ENCODE peak calls at places on chromosomes 11 and 22, in six cellular contexts. One of them, this sample, is unnamed.

GRCh38 chr11:60891103-60891741 is 15.2 kb downstream of the PRPF19 start:
- DNase-seq in pancreas: no peak
- DNase-seq in SK-N-SH: no peak
- DNase-seq in left ventricle myocardium inferior: no peak
- DNase-seq in GM23338: no peak
- DNase-seq in GM20000: no peak
- DNase-seq in this sample: peak; percentile 64

GRCh38 chr11:44711113-44711512 is 15.6 kb upstream of the TSPAN18 start:
- DNase-seq in pancreas: no peak
- DNase-seq in SK-N-SH: peak; percentile 87
- DNase-seq in left ventricle myocardium inferior: no peak
- DNase-seq in GM23338: peak; percentile 70
- DNase-seq in GM20000: no peak
- DNase-seq in this sample: no peak

GRCh38 chr11:32115406-32115805 is 24.5 kb downstream of the RCN1 start:
- DNase-seq in pancreas: no peak
- DNase-seq in SK-N-SH: no peak
- DNase-seq in left ventricle myocardium inferior: no peak
- DNase-seq in GM23338: no peak
- DNase-seq in GM20000: no peak
- DNase-seq in this sample: no peak

GRCh38 chr11:26743622-26744021 is 21.8 kb upstream of the SLC5A12 start:
- DNase-seq in pancreas: no peak
- DNase-seq in SK-N-SH: no peak
- DNase-seq in left ventricle myocardium inferior: no peak
- DNase-seq in GM23338: no peak
- DNase-seq in GM20000: no peak
- DNase-seq in this sample: no peak

GRCh38 chr22:41565403-41566054 is 4.7 kb downstream of the CSDC2 start:
- DNase-seq in pancreas: no peak
- DNase-seq in SK-N-SH: no peak
- DNase-seq in left ventricle myocardium inferior: no peak
- DNase-seq in GM23338: no peak
- DNase-seq in GM20000: no peak
- DNase-seq in this sample: peak; percentile 63

GRCh38 chr11:46513934-46514342 is 79.9 kb downstream of the AMBRA1 start:
- DNase-seq in pancreas: peak; percentile 17
- DNase-seq in SK-N-SH: peak; percentile 75
- DNase-seq in left ventricle myocardium inferior: peak; percentile 47
- DNase-seq in GM23338: no peak
- DNase-seq in GM20000: no peak
- DNase-seq in this sample: no peak

GRCh38 chr11:122633219-122633829 is 22.2 kb upstream of the UBASH3B start:
- DNase-seq in pancreas: no peak
- DNase-seq in SK-N-SH: peak; percentile 49
- DNase-seq in left ventricle myocardium inferior: peak; percentile 16
- DNase-seq in GM23338: peak; percentile 73
- DNase-seq in GM20000: peak; percentile 55
- DNase-seq in this sample: peak; percentile 19

GRCh38 chr11:2790581-2790925 is 90.8 kb upstream of the KCNQ1OT1 start:
- DNase-seq in pancreas: no peak
- DNase-seq in SK-N-SH: no peak
- DNase-seq in left ventricle myocardium inferior: peak; percentile 12
- DNase-seq in GM23338: no peak
- DNase-seq in GM20000: no peak
- DNase-seq in this sample: peak; percentile 21

GRCh38 chr11:8917157-8917820 is 6.3 kb downstream of the AKIP1 start:
- DNase-seq in pancreas: no peak
- DNase-seq in SK-N-SH: no peak
- DNase-seq in left ventricle myocardium inferior: no peak
- DNase-seq in GM23338: peak; percentile 77
- DNase-seq in GM20000: no peak
- DNase-seq in this sample: no peak

GRCh38 chr11:7319501-7319900 is 67.8 kb downstream of the SYT9 start:
- DNase-seq in pancreas: no peak
- DNase-seq in SK-N-SH: no peak
- DNase-seq in left ventricle myocardium inferior: no peak
- DNase-seq in GM23338: no peak
- DNase-seq in GM20000: no peak
- DNase-seq in this sample: no peak

GRCh38 chr11:104856607-104857006 is 41.7 kb downstream of the CASP12 start:
- DNase-seq in pancreas: no peak
- DNase-seq in SK-N-SH: no peak
- DNase-seq in left ventricle myocardium inferior: no peak
- DNase-seq in GM23338: no peak
- DNase-seq in GM20000: no peak
- DNase-seq in this sample: no peak

GRCh38 chr11:23897453-23898289 is 599.2 kb upstream of the LUZP2 start:
- DNase-seq in pancreas: no peak
- DNase-seq in SK-N-SH: peak; percentile 14
- DNase-seq in left ventricle myocardium inferior: no peak
- DNase-seq in GM23338: no peak
- DNase-seq in GM20000: no peak
- DNase-seq in this sample: no peak

DNA sequence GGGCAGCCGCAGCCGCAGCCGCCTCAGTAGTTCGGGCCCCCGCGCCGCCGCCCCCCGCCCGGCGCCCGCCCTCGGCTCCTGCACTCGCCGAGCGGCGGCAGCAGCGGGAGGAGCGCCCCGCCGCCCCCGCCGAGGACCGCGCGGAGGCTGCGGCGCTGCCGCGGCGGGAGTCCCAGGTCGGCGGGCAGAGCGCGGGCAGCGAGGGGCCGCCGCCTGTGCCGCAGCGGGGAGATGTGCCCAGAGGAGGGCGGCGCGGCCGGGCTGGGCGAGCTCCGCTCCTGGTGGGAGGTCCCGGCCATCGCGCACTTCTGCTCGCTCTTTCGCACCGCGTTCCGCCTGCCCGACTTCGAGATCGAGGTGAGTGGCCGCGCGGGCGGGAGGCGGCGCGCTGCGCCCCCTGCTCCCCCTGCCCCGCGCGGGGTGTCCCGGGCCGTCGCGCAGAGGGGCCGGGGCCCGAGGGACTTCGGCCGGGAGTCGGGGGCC is 334 bp downstream of the CECR2 start:
- DNase-seq in pancreas: peak; percentile 49
- DNase-seq in SK-N-SH: peak; percentile 61
- DNase-seq in left ventricle myocardium inferior: peak; percentile 38
- DNase-seq in GM23338: peak; percentile 71
- DNase-seq in GM20000: peak; percentile 67
- DNase-seq in this sample: peak; percentile 55
- TF ChIP-seq CTCF in pancreas: no peak
- TF ChIP-seq CTCF in SK-N-SH: no peak
- TF ChIP-seq CTCF in left ventricle myocardium inferior: no peak
- TF ChIP-seq CTCF in GM23338: no peak
- TF ChIP-seq CTCF in GM20000: no peak
- TF ChIP-seq CTCF in this sample: no peak

DNA sequence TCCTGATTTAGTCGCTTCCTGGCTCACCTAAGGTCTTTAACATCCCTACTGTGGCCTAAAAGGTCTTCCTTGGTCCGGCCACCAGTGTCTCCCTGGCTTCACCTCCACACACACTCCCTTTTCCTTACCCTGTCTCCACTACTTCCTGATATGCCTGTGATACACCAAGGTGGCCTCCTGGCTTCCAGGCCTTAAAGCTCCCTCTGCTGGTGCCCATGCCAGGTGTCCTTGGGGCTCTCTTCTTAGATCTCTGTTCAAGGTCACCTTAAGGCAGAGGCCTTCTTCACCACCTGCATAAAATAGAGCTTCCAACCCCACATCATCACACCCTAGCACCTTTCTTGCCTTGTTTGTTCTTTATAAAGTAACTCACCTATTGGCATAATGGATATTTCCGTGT is 787.7 kb downstream of the NTM start:
- DNase-seq in pancreas: no peak
- DNase-seq in SK-N-SH: no peak
- DNase-seq in left ventricle myocardium inferior: no peak
- DNase-seq in GM23338: peak; percentile 71
- DNase-seq in GM20000: peak; percentile 14
- DNase-seq in this sample: no peak
- TF ChIP-seq CTCF in pancreas: no peak
- TF ChIP-seq CTCF in SK-N-SH: peak; percentile 49
- TF ChIP-seq CTCF in left ventricle myocardium inferior: no peak
- TF ChIP-seq CTCF in GM23338: peak; percentile 61
- TF ChIP-seq CTCF in GM20000: no peak
- TF ChIP-seq CTCF in this sample: peak; percentile 9

GRCh38 chr11:75768112-75768908 is at the start of gene DGAT2:
- DNase-seq in pancreas: peak; percentile 70
- DNase-seq in SK-N-SH: peak; percentile 93
- DNase-seq in left ventricle myocardium inferior: peak; percentile 78
- DNase-seq in GM23338: peak; percentile 79
- DNase-seq in GM20000: peak; percentile 92
- DNase-seq in this sample: peak; percentile 89
- TF ChIP-seq CTCF in pancreas: no peak
- TF ChIP-seq CTCF in SK-N-SH: peak; percentile 7
- TF ChIP-seq CTCF in left ventricle myocardium inferior: peak; percentile 40
- TF ChIP-seq CTCF in GM23338: peak; percentile 45
- TF ChIP-seq CTCF in GM20000: no peak
- TF ChIP-seq CTCF in this sample: peak; percentile 24

DNA sequence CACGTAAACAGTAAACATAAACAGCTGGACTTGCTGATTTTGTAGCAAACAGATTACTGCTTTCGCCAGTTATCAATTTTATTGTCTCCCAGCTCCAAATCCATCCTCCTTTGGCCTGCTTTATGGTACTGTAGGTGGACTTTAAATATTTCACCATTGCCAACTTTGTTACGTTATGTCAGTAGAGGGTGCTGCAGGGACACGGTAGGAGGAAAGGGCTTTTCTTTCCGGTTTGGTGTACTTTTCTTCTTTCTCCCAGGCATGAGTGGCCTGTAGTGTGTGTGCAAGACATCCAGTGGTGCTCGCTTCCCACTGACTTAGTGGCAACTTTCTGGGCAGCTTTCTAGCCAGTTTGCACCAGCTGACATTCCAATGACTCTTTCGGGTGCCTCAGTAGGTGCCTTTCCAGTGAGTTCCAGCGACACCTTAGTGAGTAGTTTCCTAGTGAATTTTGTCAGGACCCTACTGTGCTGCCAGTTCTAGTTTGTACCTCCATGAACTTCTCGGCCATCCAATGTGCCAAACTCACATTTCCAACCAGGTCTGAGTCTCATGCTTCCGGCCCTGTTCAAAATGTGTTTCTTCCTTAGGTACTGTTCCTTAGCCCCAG is 267.6 kb upstream of the TENM4 start:
- DNase-seq in pancreas: no peak
- DNase-seq in SK-N-SH: peak; percentile 29
- DNase-seq in left ventricle myocardium inferior: no peak
- DNase-seq in GM23338: peak; percentile 79
- DNase-seq in GM20000: peak; percentile 33
- DNase-seq in this sample: no peak
- TF ChIP-seq CTCF in pancreas: no peak
- TF ChIP-seq CTCF in SK-N-SH: peak; percentile 55
- TF ChIP-seq CTCF in left ventricle myocardium inferior: peak; percentile 50
- TF ChIP-seq CTCF in GM23338: peak; percentile 73
- TF ChIP-seq CTCF in GM20000: peak; percentile 29
- TF ChIP-seq CTCF in this sample: no peak

GRCh38 chr11:13009921-13010736 is 1.0 kb downstream of the RASSF10 start:
- DNase-seq in pancreas: no peak
- DNase-seq in SK-N-SH: peak; percentile 68
- DNase-seq in left ventricle myocardium inferior: no peak
- DNase-seq in GM23338: peak; percentile 68
- DNase-seq in GM20000: peak; percentile 25
- DNase-seq in this sample: peak; percentile 53
- TF ChIP-seq CTCF in pancreas: no peak
- TF ChIP-seq CTCF in SK-N-SH: no peak
- TF ChIP-seq CTCF in left ventricle myocardium inferior: no peak
- TF ChIP-seq CTCF in GM23338: no peak
- TF ChIP-seq CTCF in GM20000: no peak
- TF ChIP-seq CTCF in this sample: no peak